ENCODE peak calls at places on chromosome 7, in eight cellular contexts. Q is naive thymus-derived CD8-positive, alpha-beta T cell; D is lower lobe of right lung; A is posterior cingulate gyrus; O is lung microvascular endothelial cell; S is coronary artery; Y is Caco-2; W is amniotic stem cell. P is an unnamed sample.

GRCh38 chr7:38953227-38953626 is 24.5 kb upstream of the POU6F2 start:
- DNase-seq in Q (no peak), D (no peak), A (no peak), O (no peak), S (no peak), Y (no peak), W (no peak), P (no peak)

GRCh38 chr7:1030444-1031070 is 13.8 kb upstream of the GPR146 start:
- DNase-seq in Q (no peak), D (no peak), A (no peak), O (no peak), S (no peak), Y (no peak), W (no peak), P (no peak)

GRCh38 chr7:20229652-20230500 is 12.7 kb upstream of the MACC1 start:
- DNase-seq in Q (no peak), D (no peak), A (no peak), O (peak; percentile 95), S (no peak), Y (no peak), W (peak; percentile 46), P (peak; percentile 57)

GRCh38 chr7:1070544-1071342 is 17.2 kb upstream of the GPER1 start:
- DNase-seq in Q (no peak), D (no peak), A (no peak), O (no peak), S (no peak), Y (no peak), W (no peak), P (no peak)

GRCh38 chr7:121954803-121955202 is 81.8 kb downstream of the PTPRZ1 start:
- DNase-seq in Q (no peak), D (no peak), A (no peak), O (peak; percentile 69), S (no peak), Y (no peak), W (peak; percentile 12), P (no peak)

GRCh38 chr7:48337012-48337621 is 165.9 kb downstream of the ABCA13 start:
- DNase-seq in Q (no peak), D (no peak), A (no peak), O (peak; percentile 2), S (no peak), Y (peak; percentile 33), W (no peak), P (peak; percentile 38)

GRCh38 chr7:12759112-12759511 is 71.7 kb downstream of the ARL4A start:
- DNase-seq in Q (no peak), D (no peak), A (no peak), O (peak; percentile 72), S (no peak), Y (no peak), W (no peak), P (no peak)

GRCh38 chr7:158695726-158696452 is 8.7 kb downstream of the NCAPG2 start:
- DNase-seq in Q (peak; percentile 63), D (peak; percentile 53), A (no peak), O (peak; percentile 91), S (no peak), Y (peak; percentile 36), W (peak; percentile 69), P (peak; percentile 93)

GRCh38 chr7:50782376-50783208 is at the start of gene GRB10:
- DNase-seq in Q (no peak), D (peak; percentile 51), A (peak; percentile 96), O (peak; percentile 48), S (no peak), Y (peak; percentile 50), W (no peak), P (no peak)

GRCh38 chr7:77497079-77497478 is 40.0 kb upstream of the PTPN12 start:
- DNase-seq in Q (no peak), D (no peak), A (no peak), O (no peak), S (no peak), Y (no peak), W (no peak), P (no peak)

GRCh38 chr7:128110641-128111365 is 79.6 kb upstream of the LRRC4 start:
- DNase-seq in Q (no peak), D (no peak), A (no peak), O (no peak), S (peak; percentile 53), Y (no peak), W (no peak), P (no peak)

GRCh38 chr7:37418381-37418780 is 30.3 kb downstream of the ELMO1 start:
- DNase-seq in Q (no peak), D (no peak), A (no peak), O (no peak), S (no peak), Y (no peak), W (no peak), P (no peak)

GRCh38 chr7:11373546-11374142 is 400.0 kb downstream of the PHF14 start:
- DNase-seq in Q (no peak), D (no peak), A (no peak), O (peak; percentile 23), S (no peak), Y (no peak), W (no peak), P (peak; percentile 1)

GRCh38 chr7:11458736-11459483 is 373.1 kb downstream of the THSD7A start:
- DNase-seq in Q (no peak), D (no peak), A (no peak), O (peak; percentile 97), S (no peak), Y (no peak), W (peak; percentile 14), P (peak; percentile 87)

GRCh38 chr7:87448427-87448826 is 27.1 kb downstream of the ABCB4 start:
- DNase-seq in Q (no peak), D (no peak), A (peak; percentile 32), O (no peak), S (no peak), Y (no peak), W (no peak), P (peak; percentile 55)

GRCh38 chr7:41858196-41858595 is 155.3 kb upstream of the INHBA start:
- DNase-seq in Q (no peak), D (no peak), A (no peak), O (no peak), S (no peak), Y (no peak), W (no peak), P (no peak)

GRCh38 chr7:25739096-25739495 is 412.9 kb upstream of the NFE2L3 start:
- DNase-seq in Q (no peak), D (no peak), A (no peak), O (no peak), S (no peak), Y (no peak), W (no peak), P (no peak)

GRCh38 chr7:6655636-6656385 is 18.7 kb downstream of the ZNF316 start:
- DNase-seq in Q (no peak), D (no peak), A (peak; percentile 43), O (no peak), S (peak; percentile 62), Y (no peak), W (no peak), P (no peak)

GRCh38 chr7:141698247-141699015 is 3.5 kb downstream of the DENND11 start:
- DNase-seq in Q (peak; percentile 11), D (no peak), A (no peak), O (no peak), S (no peak), Y (no peak), W (no peak), P (peak; percentile 80)

GRCh38 chr7:15606561-15606960 is 44.7 kb upstream of the AGMO start:
- DNase-seq in Q (no peak), D (no peak), A (no peak), O (no peak), S (no peak), Y (no peak), W (no peak), P (no peak)

GRCh38 chr7:24835643-24836042 is 78.4 kb upstream of the GSDME start:
- DNase-seq in Q (no peak), D (no peak), A (no peak), O (no peak), S (no peak), Y (no peak), W (no peak), P (no peak)

GRCh38 chr7:110766874-110767273 is 324.1 kb upstream of the LRRN3 start:
- DNase-seq in Q (no peak), D (no peak), A (no peak), O (no peak), S (no peak), Y (no peak), W (no peak), P (no peak)

GRCh38 chr7:117047496-117047895 is 94.2 kb downstream of the ST7 start:
- DNase-seq in Q (no peak), D (no peak), A (no peak), O (no peak), S (no peak), Y (no peak), W (no peak), P (no peak)

GRCh38 chr7:99729501-99730261 is 5.3 kb downstream of the CYP3A7 start:
- DNase-seq in Q (no peak), D (no peak), A (no peak), O (no peak), S (no peak), Y (peak; percentile 67), W (no peak), P (no peak)

GRCh38 chr7:1012392-1013095 is 29.6 kb downstream of the CYP2W1 start:
- DNase-seq in Q (no peak), D (no peak), A (no peak), O (no peak), S (no peak), Y (no peak), W (no peak), P (no peak)